ENCODE peak calls at places on chromosomes 12 and 14, in eight cellular contexts. Q is breast epithelium, C is GM23338, U is posterior vena cava, L is GM19239, P is stomach, T is NCI-H2107, D is epithelial cell of esophagus. A is an unnamed sample.

GRCh38 chr12:74449872-74450271 is 87.8 kb upstream of the ATXN7L3B start:
- DNase-seq in T (no peak), C (no peak), Q (no peak), P (no peak), D (peak), L (no peak), U (no peak), A (no peak)

GRCh38 chr14:22555573-22556011 is 33.4 kb downstream of the DAD1 start:
- DNase-seq in T (no peak), D (peak), C (no peak), P (no peak), U (no peak), Q (no peak), L (no peak), A (no peak)

GRCh38 chr12:39723831-39724230 is 104.2 kb upstream of the ABCD2 start:
- DNase-seq in D (peak), P (no peak), L (no peak), T (no peak), C (no peak), U (peak), Q (no peak), A (no peak)

GRCh38 chr12:114916531-114916930 is 232.6 kb upstream of the TBX3 start:
- DNase-seq in P (no peak), Q (no peak), C (no peak), T (no peak), U (no peak), L (no peak), D (no peak), A (no peak)

GRCh38 chr14:92540472-92541048 is 27.0 kb downstream of the RIN3 start:
- DNase-seq in D (peak), Q (peak), L (no peak), T (no peak), P (peak), U (peak), C (peak), A (no peak)

GRCh38 chr12:109777544-109777943 is 55.7 kb downstream of the TRPV4 start:
- DNase-seq in L (peak), U (no peak), T (no peak), C (peak), D (peak), P (no peak), Q (no peak), A (peak)

GRCh38 chr14:100606687-100607610 is 19.7 kb upstream of the BEGAIN start:
- DNase-seq in L (no peak), U (peak), C (no peak), P (no peak), T (no peak), Q (peak), D (no peak), A (peak)

GRCh38 chr12:75042125-75042524 is 167.5 kb downstream of the KCNC2 start:
- DNase-seq in D (no peak), Q (no peak), C (no peak), P (no peak), L (no peak), U (no peak), T (no peak), A (no peak)

GRCh38 chr12:3658327-3659163 is 94.4 kb downstream of the CRACR2A start:
- DNase-seq in T (no peak), U (no peak), P (peak), L (peak), D (peak), Q (no peak), C (peak), A (no peak)

GRCh38 chr12:20376984-20377383 is 8.6 kb downstream of the PDE3A start:
- DNase-seq in T (no peak), U (no peak), Q (no peak), L (no peak), C (no peak), D (peak), P (no peak), A (no peak)

GRCh38 chr14:53929871-53930685 is 26.5 kb downstream of the BMP4 start:
- DNase-seq in C (peak), D (peak), P (no peak), L (no peak), T (no peak), U (no peak), Q (no peak), A (no peak)

GRCh38 chr12:68158427-68158826 is 1.1 kb downstream of the IFNG start:
- DNase-seq in T (no peak), U (no peak), L (no peak), P (no peak), Q (no peak), C (peak), D (peak), A (no peak)

GRCh38 chr14:104107611-104108569 is 22.4 kb downstream of the ASPG start:
- DNase-seq in Q (peak), P (peak), L (no peak), C (no peak), T (no peak), U (peak), D (peak), A (peak)

GRCh38 chr14:94307410-94307992 is 14.4 kb upstream of the SERPINA10 start:
- DNase-seq in C (peak), P (no peak), Q (no peak), L (no peak), T (no peak), D (peak), U (no peak), A (no peak)

GRCh38 chr12:131098178-131098981 is 144.7 kb downstream of the ADGRD1 start:
- DNase-seq in D (no peak), L (no peak), Q (peak), U (peak), C (no peak), T (no peak), P (no peak), A (peak)